ENCODE peak calls at places on chromosomes 16 and 17, in five cellular contexts. S is PC-9, J is GM12878, T is neuronal stem cell, A is SJSA1. K is an unnamed sample. For H3K4me1 and H3K9me3, the result is how much of the 10 kb centered on the place peaks cover.

GRCh38 chr17:3976675-3977171 is 12.5 kb upstream of the ATP2A3 start:
- DNase-seq in S (no peak), J (no peak), T (no peak), A (no peak), K (peak)

GRCh38 chr16:58499615-58500328 is at the start of gene NDRG4:
- DNase-seq in S (peak), J (no peak), T (peak), A (peak), K (no peak)

GRCh38 chr16:70735141-70735979 is 49.5 kb upstream of the MTSS2 start:
- DNase-seq in S (no peak), J (no peak), T (no peak), A (no peak), K (no peak)

GRCh38 chr16:50300942-50301625 is 34.7 kb downstream of the ADCY7 start:
- DNase-seq in S (no peak), J (no peak), T (no peak), A (no peak), K (peak)

GRCh38 chr17:57588086-57588485 is 157.0 kb downstream of the CCDC182 start:
- DNase-seq in S (no peak), J (no peak), T (peak), A (no peak), K (no peak)

GRCh38 chr16:17159616-17160015 is 311.1 kb downstream of the XYLT1 start:
- DNase-seq in S (no peak), J (no peak), T (peak), A (no peak), K (no peak)

GRCh38 chr17:31550389-31551056 is 159.0 kb downstream of the RAB11FIP4 start:
- DNase-seq in S (no peak), J (no peak), T (no peak), A (no peak), K (no peak)

GRCh38 chr17:68600881-68601564 is at the start of gene FAM20A:
- DNase-seq in S (no peak), J (no peak), T (no peak), A (no peak), K (peak)

GRCh38 chr17:6591599-6592158 is 35.3 kb upstream of the PITPNM3 start:
- DNase-seq in S (no peak), J (no peak), T (no peak), A (peak), K (no peak)

GRCh38 chr16:29804455-29805231 is 1.7 kb upstream of the MAZ start:
- DNase-seq in S (no peak), J (no peak), T (no peak), A (no peak), K (no peak)

GRCh38 chr17:10357768-10358167 is 15.0 kb downstream of the MYH13 start:
- DNase-seq in S (no peak), J (no peak), T (no peak), A (no peak), K (no peak)

GRCh38 chr17:42325026-42325425 is 36.7 kb downstream of the STAT5A start:
- DNase-seq in S (peak), J (no peak), T (no peak), A (peak), K (no peak)

GRCh38 chr16:48950184-48950583 is 331.5 kb downstream of the CBLN1 start:
- DNase-seq in S (no peak), J (no peak), T (no peak), A (no peak), K (no peak)

GRCh38 chr17:43908111-43908721 is 880 bp upstream of the MPP2 start:
- DNase-seq in S (no peak), J (no peak), T (peak), A (no peak), K (no peak)

GRCh38 chr17:2902546-2902945 is 106.3 kb downstream of the RAP1GAP2 start:
- DNase-seq in S (no peak), J (no peak), T (no peak), A (no peak), K (no peak)

GRCh38 chr16:4184038-4184702 is 57.7 kb downstream of the SRL start:
- DNase-seq in S (no peak), J (no peak), T (no peak), A (no peak), K (peak)

GRCh38 chr17:13597723-13598347 is 3.9 kb downstream of the HS3ST3A1 start:
- DNase-seq in S (no peak), J (no peak), T (no peak), A (no peak), K (no peak)

GRCh38 chr16:30535777-30536190 is 1.1 kb upstream of the ZNF747 start:
- DNase-seq in S (peak), J (peak), T (peak), A (no peak), K (peak)

GRCh38 chr17:9272506-9272905 is 251.2 kb downstream of the NTN1 start:
- DNase-seq in S (no peak), J (no peak), T (no peak), A (no peak), K (no peak)

GRCh38 chr17:75518201-75518600 is 1.9 kb downstream of the TSEN54 start:
- DNase-seq in S (no peak), J (peak), T (no peak), A (no peak), K (no peak)

GRCh38 chr17:80968602-80969029 is 23.0 kb upstream of the CHMP6 start:
- DNase-seq in S (no peak), J (no peak), T (no peak), A (no peak), K (no peak)

DNA sequence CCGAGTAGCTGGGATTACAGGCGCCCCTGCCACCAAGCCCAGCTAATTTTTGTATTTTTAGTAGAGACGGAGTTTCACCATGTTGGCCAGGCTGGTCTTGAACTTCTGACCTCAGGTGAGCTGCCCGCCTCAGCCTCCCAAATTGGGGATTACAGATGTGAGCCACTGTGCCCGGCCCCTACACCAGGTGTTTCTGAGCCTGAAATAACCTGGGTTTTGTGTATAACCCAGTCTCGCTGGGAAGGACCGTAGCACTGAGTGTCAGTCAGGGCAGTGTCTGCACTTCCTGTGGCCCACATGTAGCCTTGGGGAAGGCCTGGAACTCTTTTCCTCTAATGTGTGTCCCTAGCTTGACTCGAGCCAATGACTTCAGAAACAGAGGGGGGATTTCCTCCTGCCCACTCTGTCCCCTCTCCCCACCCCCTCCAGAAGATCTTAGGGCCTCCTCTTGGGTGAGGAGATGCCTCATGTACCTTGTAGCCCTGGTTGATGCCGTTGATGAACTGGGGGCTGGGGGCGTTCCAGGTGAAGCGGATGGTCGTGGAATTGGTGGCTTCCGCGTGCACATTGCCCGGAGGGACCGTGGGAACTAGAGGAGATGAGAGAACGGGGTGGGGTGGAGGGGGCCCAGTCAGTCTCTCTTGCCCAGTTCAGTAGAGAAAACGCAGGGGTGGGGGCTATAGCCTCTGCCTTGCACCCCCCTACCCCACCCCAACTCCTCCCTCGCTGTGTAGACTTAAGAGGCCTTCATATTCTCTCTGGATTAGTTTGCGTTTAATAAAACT is 102.6 kb upstream of the CDC42EP4 start:
- DNase-seq in S (no peak), J (no peak), T (no peak), A (no peak), K (no peak)
- H3K4me1 ChIP-seq in S (under half), J (under half), T (under half), A (under half), K (under half)

GRCh38 chr16:35689764-35690163 is 2230.4 kb downstream of the TP53TG3F start:
- DNase-seq in S (no peak), J (no peak), T (no peak), A (no peak), K (no peak)
- H3K9me3 ChIP-seq in S (under half), J (under half), T (under half), A (under half), K (under half)

GRCh38 chr16:28133666-28134065 is 70.2 kb upstream of the GSG1L start:
- DNase-seq in S (no peak), J (no peak), T (no peak), A (no peak), K (no peak)

GRCh38 chr16:28131743-28132393 is 68.4 kb upstream of the GSG1L start:
- DNase-seq in S (no peak), J (no peak), T (no peak), A (no peak), K (no peak)

GRCh38 chr16:28140788-28141618 is 70.8 kb downstream of the XPO6 start:
- DNase-seq in S (peak), J (peak), T (no peak), A (no peak), K (no peak)

GRCh38 chr16:28139530-28139929 is 72.2 kb downstream of the XPO6 start:
- DNase-seq in S (no peak), J (no peak), T (no peak), A (no peak), K (no peak)

DNA sequence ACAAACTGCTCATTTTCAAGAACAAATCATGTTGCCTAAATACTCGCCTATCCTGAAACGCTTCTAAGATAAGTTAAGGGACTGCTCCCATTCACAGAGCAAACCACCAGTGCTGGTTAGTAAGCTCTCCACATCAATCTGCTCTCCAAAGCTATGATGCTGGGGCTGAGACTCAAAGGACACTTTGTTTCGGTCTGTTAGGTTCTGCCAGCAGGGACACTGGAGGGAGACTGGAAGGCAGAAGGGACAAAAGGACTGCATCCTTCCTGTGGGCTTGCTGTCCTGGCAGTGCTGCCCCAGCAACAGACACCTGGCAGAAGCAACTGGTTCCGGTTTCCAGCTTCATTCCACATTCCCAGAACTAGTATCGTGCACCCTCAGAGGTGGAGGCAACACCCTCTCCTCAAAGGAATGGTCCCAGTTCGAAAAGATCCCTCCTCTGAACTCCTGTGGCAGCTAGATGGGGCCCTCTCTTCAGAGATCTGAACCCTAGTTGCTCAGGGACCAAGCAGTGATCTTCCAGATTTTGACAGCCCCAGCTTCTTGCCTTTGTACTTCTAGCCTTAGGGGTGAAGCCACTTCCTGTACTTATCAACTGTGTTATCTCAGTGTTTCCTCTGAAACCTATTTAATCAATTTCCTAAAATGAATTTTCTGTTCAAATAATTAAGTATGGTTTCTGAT is 73.4 kb upstream of the GSG1L start:
- DNase-seq in S (no peak), J (no peak), T (no peak), A (no peak), K (no peak)
- H3K27ac ChIP-seq in S (no peak), J (no peak), T (no peak), A (no peak), K (no peak)

DNA sequence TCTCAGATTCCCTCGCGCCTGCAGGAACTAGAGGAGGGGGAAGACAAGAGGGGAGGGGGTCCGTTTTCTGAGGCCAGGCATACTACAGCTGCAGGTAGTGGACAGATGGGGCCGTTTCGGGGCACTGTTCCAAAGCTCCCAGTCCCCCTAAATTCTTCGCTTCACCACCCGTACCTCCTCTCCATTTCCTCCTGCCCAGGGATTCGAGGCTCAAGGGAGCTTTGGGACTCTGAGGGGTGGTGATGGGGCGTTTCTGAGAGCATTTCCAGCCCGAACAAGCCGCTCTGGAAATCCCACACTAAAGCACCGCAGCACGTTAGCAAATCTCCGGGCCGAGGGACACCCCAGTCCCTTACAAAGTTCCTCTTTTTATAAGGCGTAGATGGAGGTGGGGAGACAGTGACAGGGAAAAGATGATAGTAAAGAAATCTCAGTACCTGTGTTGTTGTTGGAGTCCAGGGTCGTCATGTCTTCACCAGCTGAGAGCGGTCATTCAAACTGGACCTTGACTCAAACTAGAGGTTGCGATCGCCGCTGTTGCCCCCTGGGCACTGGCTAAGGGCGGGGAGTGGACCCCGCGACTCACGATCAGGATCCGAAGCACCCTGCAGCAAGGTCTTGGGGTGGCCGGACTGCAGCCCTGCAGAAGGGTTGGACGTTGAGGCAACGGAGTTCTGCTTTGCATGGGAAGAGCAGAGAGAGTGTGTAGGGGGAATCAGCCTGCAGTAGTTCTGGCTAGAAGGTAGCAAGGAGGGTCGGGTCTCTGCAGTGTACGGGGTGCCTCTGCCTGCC is 566 bp downstream of the NR1D1 start:
- DNase-seq in S (no peak), J (no peak), T (no peak), A (no peak), K (no peak)
- H3K4me1 ChIP-seq in S (half or more), J (half or more), T (under half), A (under half), K (half or more)

GRCh38 chr16:22340945-22341344 is 33.5 kb downstream of the CDR2 start:
- DNase-seq in S (no peak), J (no peak), T (no peak), A (no peak), K (no peak)

GRCh38 chr16:22337045-22337444 is 37.4 kb downstream of the CDR2 start:
- DNase-seq in S (no peak), J (no peak), T (no peak), A (no peak), K (no peak)

GRCh38 chr16:22335668-22336246 is 38.5 kb downstream of the POLR3E start:
- DNase-seq in S (no peak), J (no peak), T (no peak), A (no peak), K (no peak)

GRCh38 chr16:22336581-22336980 is 37.8 kb downstream of the CDR2 start:
- DNase-seq in S (no peak), J (no peak), T (no peak), A (no peak), K (no peak)

DNA sequence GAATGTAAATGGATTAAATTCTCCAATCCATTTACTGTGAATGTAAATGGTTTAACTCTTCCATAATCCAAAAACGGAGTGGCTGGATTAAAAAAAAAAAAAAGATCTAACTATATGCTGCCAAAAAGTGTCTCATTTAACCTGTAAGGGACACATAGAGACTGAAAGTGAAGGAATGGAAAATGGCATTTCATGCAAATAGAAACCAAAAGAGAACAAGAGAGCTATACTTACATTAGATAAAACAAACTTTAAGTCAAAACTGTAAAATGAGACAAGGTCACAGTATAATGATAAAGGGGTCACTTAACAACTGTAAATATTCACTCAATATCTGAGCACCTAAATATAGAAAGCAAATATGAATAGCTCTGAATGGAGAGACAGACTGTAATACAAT is 36.6 kb downstream of the CDR2 start:
- DNase-seq in S (no peak), J (no peak), T (no peak), A (no peak), K (no peak)
- H3K9me3 ChIP-seq in S (under half), J (under half), T (under half), A (under half), K (under half)

DNA sequence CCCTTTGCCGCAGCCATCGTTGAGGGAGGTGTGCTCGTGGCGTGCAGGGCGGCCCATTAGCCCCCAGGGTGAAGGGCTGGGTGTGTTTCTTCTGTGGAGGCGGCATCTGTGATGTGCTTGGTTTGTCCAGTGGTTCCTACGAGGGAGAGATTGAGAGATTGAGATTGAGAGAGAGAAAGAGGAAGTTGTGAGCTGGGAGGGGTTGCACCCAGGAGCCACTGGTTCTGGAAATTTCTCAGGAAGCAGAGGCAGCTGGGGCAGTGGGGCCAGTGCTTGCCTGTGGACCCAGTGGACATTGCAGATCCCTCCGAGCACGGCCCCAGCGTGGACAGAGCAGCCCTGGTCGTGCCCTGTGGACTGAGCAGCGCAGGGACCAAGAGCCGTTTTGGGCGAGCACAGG is 72.0 kb upstream of the ZNF750 start:
- DNase-seq in S (no peak), J (no peak), T (no peak), A (no peak), K (no peak)
- H3K27ac ChIP-seq in S (no peak), J (no peak), T (no peak), A (no peak), K (no peak)

GRCh38 chr17:1107777-1108559 is 71.8 kb downstream of the ABR start:
- DNase-seq in S (no peak), J (no peak), T (no peak), A (no peak), K (no peak)

GRCh38 chr17:1108560-1108809 is 71.3 kb downstream of the ABR start:
- DNase-seq in S (no peak), J (no peak), T (no peak), A (no peak), K (no peak)

GRCh38 chr17:1110524-1110843 is 69.3 kb downstream of the ABR start:
- DNase-seq in S (no peak), J (no peak), T (no peak), A (no peak), K (no peak)

GRCh38 chr17:1109606-1110523 is 69.9 kb downstream of the ABR start:
- DNase-seq in S (peak), J (no peak), T (no peak), A (no peak), K (peak)

GRCh38 chr17:1108810-1109605 is 70.8 kb downstream of the ABR start:
- DNase-seq in S (no peak), J (no peak), T (no peak), A (no peak), K (peak)
- H3K4me1 ChIP-seq in S (under half), J (under half), T (under half), A (under half), K (under half)

DNA sequence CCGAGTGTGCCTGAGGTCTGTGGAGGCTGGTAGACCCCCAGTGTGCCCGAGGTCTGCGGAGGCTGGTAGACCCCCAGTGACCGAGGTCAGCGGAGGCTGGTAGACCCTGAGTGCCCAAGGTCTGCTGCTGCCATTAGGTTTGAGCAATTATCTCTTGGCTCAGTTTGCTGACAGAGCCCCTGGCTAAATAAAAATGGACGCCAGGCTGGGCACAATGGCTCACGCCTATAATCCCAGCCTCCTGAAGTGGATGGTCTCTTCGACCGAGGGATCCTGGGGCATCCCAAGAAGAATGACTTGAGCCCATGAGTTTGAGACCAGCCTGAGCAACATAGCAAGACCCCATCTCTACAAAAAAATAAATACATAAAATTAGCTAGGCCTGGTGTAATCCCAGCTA is 98.7 kb upstream of the ZNF469 start:
- DNase-seq in S (no peak), J (no peak), T (no peak), A (no peak), K (no peak)
- H3K9me3 ChIP-seq in S (under half), J (under half), T (under half), A (under half), K (under half)